ENCODE peak calls at places on chromosomes 3 and 15, in ten cellular contexts. Z is amygdala, A is right cardiac atrium, G is cardiac muscle cell, P is endothelial cell, C is GM20000, E is WTC11, W is HEK293T, M is lower leg skin, R is nephron progenitor cell. D is an unnamed sample.

GRCh38 chr15:56261854-56262509 is 18.3 kb upstream of the RFX7 start:
- DNase-seq in Z (no peak), A (no peak), G (no peak), P (no peak), C (no peak), E (no peak), W (no peak), M (peak; percentile 20), R (no peak), D (no peak)

GRCh38 chr3:158447408-158447807 is 123.6 kb upstream of the MLF1 start:
- DNase-seq in Z (no peak), A (no peak), G (no peak), P (no peak), C (no peak), E (no peak), W (no peak), M (no peak), R (no peak), D (no peak)

GRCh38 chr3:41173926-41174702 is 25.2 kb upstream of the CTNNB1 start:
- DNase-seq in Z (no peak), A (no peak), G (peak; percentile 80), P (no peak), C (no peak), E (no peak), W (no peak), M (no peak), R (no peak), D (no peak)

GRCh38 chr15:73284073-73284472 is 84.7 kb downstream of the HCN4 start:
- DNase-seq in Z (no peak), A (no peak), G (no peak), P (no peak), C (no peak), E (no peak), W (no peak), M (no peak), R (no peak), D (no peak)

GRCh38 chr3:98690876-98691275 is 72.3 kb upstream of the ST3GAL6 start:
- DNase-seq in Z (no peak), A (no peak), G (no peak), P (no peak), C (no peak), E (no peak), W (no peak), M (no peak), R (no peak), D (no peak)

GRCh38 chr3:134080761-134081160 is 51.0 kb upstream of the SLCO2A1 start:
- DNase-seq in Z (no peak), A (no peak), G (no peak), P (no peak), C (no peak), E (no peak), W (no peak), M (no peak), R (no peak), D (no peak)

GRCh38 chr3:88824646-88825303 is 282.6 kb upstream of the EPHA3 start:
- DNase-seq in Z (no peak), A (no peak), G (no peak), P (no peak), C (no peak), E (no peak), W (no peak), M (no peak), R (no peak), D (no peak)

GRCh38 chr3:29153811-29154210 is 127.1 kb upstream of the RBMS3 start:
- DNase-seq in Z (no peak), A (no peak), G (no peak), P (no peak), C (no peak), E (no peak), W (no peak), M (no peak), R (no peak), D (no peak)

GRCh38 chr3:168040624-168041208 is 55.0 kb downstream of the GOLIM4 start:
- DNase-seq in Z (no peak), A (no peak), G (peak; percentile 77), P (peak; percentile 18), C (peak; percentile 26), E (peak; percentile 16), W (peak; percentile 47), M (no peak), R (no peak), D (no peak)

GRCh38 chr3:15113884-15114283 is 14.9 kb upstream of the RBSN start:
- DNase-seq in Z (no peak), A (no peak), G (no peak), P (no peak), C (no peak), E (no peak), W (no peak), M (no peak), R (no peak), D (no peak)

GRCh38 chr3:149114458-149114857 is 15.0 kb upstream of the HPS3 start:
- DNase-seq in Z (no peak), A (no peak), G (no peak), P (no peak), C (no peak), E (no peak), W (no peak), M (no peak), R (no peak), D (no peak)

GRCh38 chr3:81245505-81245904 is 515.9 kb downstream of the GBE1 start:
- DNase-seq in Z (no peak), A (no peak), G (no peak), P (no peak), C (no peak), E (no peak), W (no peak), M (no peak), R (no peak), D (no peak)

GRCh38 chr15:37094542-37095196 is 5.7 kb downstream of the MEIS2 start:
- DNase-seq in Z (no peak), A (no peak), G (no peak), P (no peak), C (no peak), E (no peak), W (no peak), M (no peak), R (no peak), D (no peak)

GRCh38 chr3:177693596-177693995 is 496.3 kb upstream of the TBL1XR1 start:
- DNase-seq in Z (no peak), A (no peak), G (no peak), P (no peak), C (no peak), E (no peak), W (no peak), M (no peak), R (no peak), D (no peak)

GRCh38 chr3:27105904-27106303 is 263.3 kb downstream of the NEK10 start:
- DNase-seq in Z (no peak), A (no peak), G (peak; percentile 32), P (peak; percentile 59), C (no peak), E (peak; percentile 50), W (peak; percentile 13), M (no peak), R (peak; percentile 23), D (no peak)

GRCh38 chr3:46905661-46906451 is 28.3 kb downstream of the PTH1R start:
- DNase-seq in Z (no peak), A (no peak), G (no peak), P (no peak), C (no peak), E (no peak), W (no peak), M (no peak), R (no peak), D (no peak)

GRCh38 chr3:42662813-42663535 is 9.5 kb downstream of the ZBTB47 start:
- DNase-seq in Z (no peak), A (no peak), G (no peak), P (no peak), C (no peak), E (no peak), W (no peak), M (no peak), R (no peak), D (no peak)

GRCh38 chr3:129768728-129769127 is 124.8 kb downstream of the TMCC1 start:
- DNase-seq in Z (no peak), A (no peak), G (peak; percentile 17), P (no peak), C (no peak), E (no peak), W (no peak), M (no peak), R (no peak), D (no peak)

GRCh38 chr3:50405249-50405648 is 45.9 kb upstream of the TMEM115 start:
- DNase-seq in Z (no peak), A (no peak), G (peak; percentile 86), P (peak; percentile 47), C (no peak), E (peak; percentile 75), W (peak; percentile 46), M (no peak), R (peak; percentile 87), D (no peak)

GRCh38 chr3:76456322-76456721 is 583.6 kb upstream of the ROBO2 start:
- DNase-seq in Z (no peak), A (no peak), G (no peak), P (no peak), C (no peak), E (no peak), W (no peak), M (no peak), R (no peak), D (no peak)

GRCh38 chr3:67016522-67017080 is 18.5 kb downstream of the KBTBD8 start:
- DNase-seq in Z (no peak), A (no peak), G (no peak), P (no peak), C (no peak), E (no peak), W (no peak), M (no peak), R (no peak), D (no peak)

GRCh38 chr3:46655271-46655670 is 38.2 kb downstream of the ALS2CL start:
- DNase-seq in Z (no peak), A (no peak), G (no peak), P (no peak), C (no peak), E (no peak), W (no peak), M (no peak), R (no peak), D (no peak)

GRCh38 chr15:85710340-85710842 is 84.3 kb downstream of the KLHL25 start:
- DNase-seq in Z (no peak), A (no peak), G (no peak), P (no peak), C (peak; percentile 34), E (no peak), W (no peak), M (no peak), R (no peak), D (no peak)

D was measured in caudate nucleus.